ENCODE peak calls at places on chromosome 12, in nine cellular contexts. X, Q, P, R, F, I, V, L and W are unnamed samples. For H3K4me1, the result is how much of the 10 kb centered on the place peaks cover.

GRCh38 chr12:5554711-5555110 is 122.8 kb downstream of the NTF3 start:
- DNase-seq in I (no peak), R (no peak), L (no peak), P (peak), F (no peak), X (no peak), V (no peak), Q (peak), W (no peak)

GRCh38 chr12:117279606-117280005 is 81.8 kb downstream of the NOS1 start:
- DNase-seq in F (no peak), V (no peak), L (no peak), I (no peak), P (peak), X (no peak), R (no peak), Q (no peak), W (no peak)

GRCh38 chr12:42296503-42297109 is 29.3 kb downstream of the ZCRB1 start:
- DNase-seq in X (no peak), F (no peak), I (no peak), L (no peak), Q (peak), V (no peak), R (no peak), P (peak), W (no peak)

GRCh38 chr12:51262758-51263177 is 7.4 kb downstream of the SMAGP start:
- DNase-seq in L (peak), V (no peak), R (peak), X (peak), F (no peak), Q (peak), I (peak), P (peak), W (peak)

GRCh38 chr12:46659844-46660243 is 166.0 kb downstream of the SLC38A4 start:
- DNase-seq in P (no peak), V (no peak), F (no peak), R (no peak), L (no peak), Q (peak), I (no peak), X (no peak), W (no peak)

GRCh38 chr12:93802698-93803097 is 125.5 kb downstream of the CRADD start:
- DNase-seq in V (no peak), Q (no peak), I (no peak), X (no peak), F (no peak), L (no peak), P (no peak), R (no peak), W (no peak)

GRCh38 chr12:120737557-120738251 is 12.1 kb downstream of the ACADS start:
- DNase-seq in Q (peak), V (no peak), L (no peak), I (no peak), P (peak), R (no peak), F (no peak), X (no peak), W (no peak)

GRCh38 chr12:52045794-52046199 is 5.4 kb upstream of the NR4A1 start:
- DNase-seq in X (peak), P (no peak), Q (no peak), F (peak), I (no peak), R (no peak), V (peak), L (peak), W (no peak)

GRCh38 chr12:15001733-15002471 is 29.1 kb downstream of the PDE6H start:
- DNase-seq in L (peak), Q (peak), F (peak), X (no peak), P (peak), I (peak), R (no peak), V (peak), W (no peak)

GRCh38 chr12:106871477-106871876 is 84.2 kb upstream of the TMEM263 start:
- DNase-seq in R (no peak), Q (peak), I (no peak), P (no peak), X (no peak), F (no peak), V (no peak), L (no peak), W (no peak)

GRCh38 chr12:71128191-71128590 is 29.6 kb downstream of the TSPAN8 start:
- DNase-seq in Q (no peak), L (no peak), R (no peak), V (no peak), I (no peak), F (no peak), X (no peak), P (no peak), W (no peak)

GRCh38 chr12:124910561-124911478 is 3.6 kb downstream of the UBC start:
- DNase-seq in V (no peak), X (no peak), Q (peak), F (no peak), L (no peak), P (no peak), I (no peak), R (no peak), W (no peak)

GRCh38 chr12:64385468-64385867 is 5.1 kb downstream of the C12orf56 start:
- DNase-seq in L (no peak), I (no peak), P (no peak), F (no peak), Q (no peak), R (no peak), V (no peak), X (no peak), W (no peak)

GRCh38 chr12:10361084-10361483 is 28.8 kb downstream of the KLRK1 start:
- DNase-seq in F (no peak), V (no peak), P (peak), I (no peak), R (no peak), X (no peak), Q (peak), L (no peak), W (no peak)

GRCh38 chr12:122886851-122887816 is 8.8 kb downstream of the VPS37B start:
- DNase-seq in V (no peak), F (no peak), I (no peak), L (no peak), P (peak), Q (peak), R (no peak), X (peak), W (peak)

GRCh38 chr12:20283467-20283866 is 84.9 kb upstream of the PDE3A start:
- DNase-seq in I (no peak), V (no peak), Q (no peak), F (no peak), X (no peak), P (no peak), R (no peak), L (no peak), W (no peak)

GRCh38 chr12:6961278-6961694 is 9.2 kb downstream of the PHB2 start:
- DNase-seq in P (peak), F (peak), X (peak), R (peak), I (peak), Q (peak), L (peak), V (peak), W (peak)

GRCh38 chr12:88036368-88036965 is 7.3 kb upstream of the C12orf50 start:
- DNase-seq in X (no peak), Q (peak), R (no peak), F (no peak), P (no peak), I (no peak), L (no peak), V (no peak), W (no peak)

GRCh38 chr12:45839917-45840316 is 110.4 kb downstream of the ARID2 start:
- DNase-seq in L (no peak), Q (no peak), X (no peak), F (no peak), I (no peak), P (no peak), R (no peak), V (no peak), W (no peak)

GRCh38 chr12:103470664-103471063 is 25.1 kb downstream of the C12orf42 start:
- DNase-seq in Q (no peak), P (no peak), V (no peak), I (no peak), X (no peak), F (no peak), R (no peak), L (no peak), W (no peak)

GRCh38 chr12:13539051-13539450 is 342.5 kb downstream of the EMP1 start:
- DNase-seq in Q (no peak), P (no peak), L (no peak), F (no peak), R (no peak), V (no peak), X (no peak), I (no peak), W (no peak)

GRCh38 chr12:122394626-122395194 is 27.8 kb downstream of the CLIP1 start:
- DNase-seq in L (no peak), R (no peak), I (peak), F (no peak), X (no peak), Q (no peak), P (no peak), V (no peak), W (no peak)

GRCh38 chr12:3988519-3989217 is 115.5 kb upstream of the PARP11 start:
- DNase-seq in R (no peak), V (no peak), P (no peak), F (no peak), X (no peak), Q (no peak), I (no peak), L (no peak), W (no peak)

GRCh38 chr12:59834659-59835474 is 239.0 kb downstream of the SLC16A7 start:
- DNase-seq in P (no peak), V (no peak), L (no peak), Q (peak), R (no peak), I (no peak), F (no peak), X (no peak), W (no peak)

GRCh38 chr12:9872743-9873142 is 3.6 kb upstream of the CLEC2B start:
- DNase-seq in P (no peak), V (no peak), F (no peak), R (no peak), Q (no peak), L (no peak), I (no peak), X (no peak), W (no peak)

GRCh38 chr12:80282761-80283160 is 161.3 kb upstream of the PTPRQ start:
- DNase-seq in V (no peak), I (no peak), P (no peak), Q (peak), L (no peak), F (no peak), R (no peak), X (no peak), W (no peak)

GRCh38 chr12:18141583-18141982 is 51.6 kb upstream of the RERGL start:
- DNase-seq in R (no peak), F (no peak), L (no peak), V (no peak), Q (no peak), X (no peak), I (no peak), P (no peak), W (no peak)

GRCh38 chr12:44523828-44524227 is 352.3 kb downstream of the NELL2 start:
- DNase-seq in Q (no peak), I (no peak), X (no peak), R (no peak), V (no peak), F (no peak), P (no peak), L (no peak), W (no peak)

GRCh38 chr12:111435661-111436201 is 30.0 kb downstream of the SH2B3 start:
- DNase-seq in Q (no peak), X (no peak), F (no peak), V (no peak), L (no peak), R (peak), I (no peak), P (peak), W (no peak)

GRCh38 chr12:14454098-14454907 is 88.8 kb downstream of the ATF7IP start:
- DNase-seq in P (peak), R (no peak), X (no peak), F (no peak), L (no peak), V (no peak), I (no peak), Q (peak), W (no peak)

GRCh38 chr12:92028039-92028709 is 117.5 kb downstream of the BTG1 start:
- DNase-seq in I (no peak), P (no peak), L (no peak), V (no peak), Q (no peak), F (no peak), R (no peak), X (no peak), W (no peak)

GRCh38 chr12:113253532-113254285 is 32.4 kb downstream of the TPCN1 start:
- DNase-seq in F (no peak), Q (no peak), P (no peak), X (no peak), V (no peak), R (no peak), I (peak), L (no peak), W (no peak)

GRCh38 chr12:63967358-63967757 is 122.9 kb downstream of the SRGAP1 start:
- DNase-seq in R (no peak), X (no peak), P (no peak), I (no peak), V (no peak), L (no peak), Q (no peak), F (no peak), W (no peak)

GRCh38 chr12:69243099-69244084 is 4.0 kb downstream of the CPSF6 start:
- DNase-seq in I (no peak), P (peak), X (no peak), L (no peak), F (no peak), Q (no peak), R (no peak), V (no peak), W (no peak)

GRCh38 chr12:111444706-111445310 is 39.1 kb downstream of the SH2B3 start:
- DNase-seq in V (peak), Q (peak), L (peak), P (peak), I (peak), X (peak), R (peak), F (peak), W (no peak)

GRCh38 chr12:93361159-93361919 is 16.4 kb upstream of the NUDT4 start:
- DNase-seq in V (no peak), R (no peak), P (peak), Q (no peak), L (no peak), I (peak), X (no peak), F (peak), W (no peak)

GRCh38 chr12:111405856-111406473 is at the start of gene SH2B3:
- DNase-seq in L (no peak), I (no peak), R (peak), V (no peak), X (no peak), Q (no peak), F (no peak), P (no peak), W (peak)

GRCh38 chr12:68349921-68350606 is 17.9 kb upstream of the MDM1 start:
- DNase-seq in Q (no peak), P (no peak), V (no peak), F (no peak), R (no peak), I (no peak), L (no peak), X (no peak), W (no peak)

DNA sequence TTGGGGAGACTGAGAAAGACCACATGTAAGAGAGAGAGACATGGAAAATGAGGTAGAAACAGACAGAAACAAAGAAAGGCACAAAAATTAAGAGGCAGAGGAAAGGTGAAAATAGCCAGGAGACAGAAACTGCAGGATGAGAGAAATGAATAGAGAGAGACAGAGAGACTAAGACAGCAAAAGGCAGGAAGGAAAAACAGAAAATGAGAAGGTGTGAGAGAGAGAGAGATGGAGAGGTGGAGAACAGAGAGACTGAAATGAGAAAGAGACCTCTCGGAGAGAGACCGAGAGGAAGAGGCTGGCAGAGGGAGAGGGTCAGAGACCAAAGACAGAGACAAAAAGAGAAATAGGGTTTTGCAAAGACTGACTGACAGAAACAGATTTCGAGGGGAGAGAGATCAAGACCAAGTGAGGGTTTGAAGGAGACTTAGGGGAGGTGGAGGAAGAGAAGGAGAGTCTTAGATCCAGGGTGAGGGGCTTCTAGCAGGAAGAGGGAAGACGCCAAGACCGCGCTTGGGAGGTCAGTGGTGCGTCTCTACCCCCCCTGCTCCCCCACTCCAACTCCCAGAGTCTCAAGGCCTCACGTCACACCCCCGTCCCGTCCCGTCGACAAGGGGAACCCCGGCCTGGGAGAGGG is 1.1 kb upstream of the AQP5 start:
- DNase-seq in P (no peak), R (no peak), V (no peak), Q (no peak), F (no peak), X (no peak), I (no peak), L (no peak), W (no peak)
- H3K27ac ChIP-seq in P (no peak), R (no peak), V (no peak), Q (no peak), F (no peak), X (no peak), I (no peak), L (no peak), W (no peak)

DNA sequence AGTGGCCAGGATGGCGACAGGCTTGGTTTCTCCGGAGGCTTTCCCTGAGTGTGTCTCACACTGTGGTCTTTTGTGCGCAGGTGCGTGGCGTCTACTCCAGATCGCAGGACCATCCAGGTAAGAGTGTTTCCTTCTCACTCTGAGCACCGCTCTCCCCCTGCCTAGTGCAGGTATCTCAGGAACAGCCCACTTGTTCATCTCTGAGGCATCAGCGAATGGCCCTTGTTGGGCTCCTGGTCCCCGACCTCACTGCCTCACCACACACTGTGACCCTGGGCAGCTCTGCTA is 781 bp downstream of the ADGRD1 start:
- DNase-seq in F (no peak), X (peak), R (no peak), I (no peak), L (peak), V (no peak), P (no peak), Q (no peak), W (no peak)
- H3K4me3 ChIP-seq in F (peak), X (peak), R (no peak), I (peak), L (peak), V (peak), P (no peak), Q (no peak), W (no peak)

DNA sequence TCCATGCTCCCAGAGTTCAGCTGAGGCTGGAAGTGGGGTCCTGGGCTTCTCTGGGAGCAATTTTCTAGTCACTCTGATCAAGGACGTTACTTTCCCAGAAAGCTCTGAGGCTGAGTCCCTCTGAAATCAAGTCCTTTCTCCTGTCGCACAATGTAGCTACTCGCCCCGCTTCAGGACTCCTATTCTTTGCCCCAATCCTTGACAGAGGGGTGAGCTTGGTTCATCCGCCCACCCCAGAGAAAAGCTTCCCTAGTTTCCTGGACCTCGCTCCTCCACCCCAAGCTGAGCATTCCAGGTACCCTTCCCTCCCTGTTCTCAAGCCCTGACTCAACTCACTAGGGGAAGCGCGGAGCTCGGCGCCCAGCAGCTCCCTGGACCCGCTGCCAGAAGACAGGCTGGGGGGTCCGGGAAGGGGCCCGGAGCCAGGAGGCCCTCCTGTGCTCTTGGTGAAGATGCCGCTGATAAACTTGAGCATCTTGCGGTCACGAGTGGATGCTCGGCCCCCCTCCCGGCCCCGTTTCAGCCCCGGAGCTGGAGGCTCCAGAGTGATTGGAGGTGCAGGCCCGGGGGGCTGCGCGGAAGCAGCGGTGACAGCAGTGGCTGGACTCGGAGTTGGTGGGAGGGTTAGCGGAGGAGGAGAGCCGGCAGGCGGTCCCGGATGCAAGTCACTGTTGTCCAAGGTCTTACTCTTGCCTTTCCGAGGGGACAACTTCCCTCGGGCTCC is 1.6 kb downstream of the AGAP2 start:
- DNase-seq in V (no peak), P (peak), R (peak), I (no peak), F (no peak), L (no peak), Q (no peak), X (no peak), W (peak)
- H3K4me1 ChIP-seq in V (under half), P (under half), R (under half), I (under half), F (under half), L (under half), Q (under half), X (under half), W (under half)

GRCh38 chr12:96489392-96490056 is at the start of gene CFAP54:
- DNase-seq in P (peak), I (peak), L (peak), Q (peak), R (peak), X (peak), V (peak), F (peak), W (peak)

GRCh38 chr12:96486751-96487150 is 2.6 kb upstream of the CFAP54 start:
- DNase-seq in X (no peak), F (no peak), L (no peak), P (no peak), I (no peak), Q (no peak), V (no peak), R (no peak), W (no peak)

GRCh38 chr12:96487634-96488033 is 1.7 kb upstream of the CFAP54 start:
- DNase-seq in X (no peak), L (no peak), V (no peak), P (no peak), I (no peak), R (no peak), Q (no peak), F (no peak), W (no peak)

GRCh38 chr12:96483116-96483515 is 6.3 kb upstream of the CFAP54 start:
- DNase-seq in P (no peak), Q (no peak), V (no peak), F (no peak), R (no peak), I (no peak), L (no peak), X (no peak), W (no peak)

DNA sequence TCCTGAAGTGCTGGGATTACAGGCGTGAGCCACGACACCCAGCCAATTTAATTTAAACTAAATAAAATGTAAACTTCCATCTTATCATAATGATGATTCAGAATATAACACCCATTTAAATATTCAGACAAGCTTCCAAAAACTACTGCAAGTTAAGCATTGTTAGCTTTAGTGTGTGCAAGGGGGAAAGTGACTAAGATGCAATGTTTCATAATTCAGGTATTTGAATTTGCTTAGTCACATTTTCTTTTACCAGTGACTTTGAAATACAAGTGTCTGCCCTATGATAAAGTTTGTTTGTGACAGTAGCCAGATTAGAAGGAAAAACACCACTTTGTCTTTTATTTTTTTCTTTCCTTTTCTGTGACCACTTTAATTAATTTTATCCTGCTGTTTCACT is 2.2 kb upstream of the CFAP54 start:
- DNase-seq in R (no peak), F (no peak), X (no peak), L (no peak), P (no peak), V (no peak), I (no peak), Q (peak), W (peak)
- H3K27ac ChIP-seq in R (no peak), F (no peak), X (no peak), L (no peak), P (no peak), V (no peak), I (no peak), Q (peak), W (no peak)